ENCODE peak calls at places on chromosomes 13 and 19, in six cellular contexts. E is body of pancreas, G is left ventricle myocardium inferior, Q is neural progenitor cell, H is ovary, C is hepatocyte. K is an unnamed sample.

GRCh38 chr13:106343831-106344230 is 191.6 kb downstream of the EFNB2 start:
- DNase-seq in Q (no peak), H (no peak), E (no peak), C (peak; percentile 12), G (no peak), K (no peak)

GRCh38 chr13:50378513-50378970 is 363.3 kb downstream of the KCNRG start:
- DNase-seq in H (no peak), Q (no peak), C (no peak), E (no peak), G (no peak), K (no peak)

GRCh38 chr13:34847751-34848150 is 94.3 kb upstream of the NBEA start:
- DNase-seq in H (no peak), Q (no peak), G (no peak), C (no peak), E (no peak), K (peak; percentile 8)

GRCh38 chr13:109725297-109725696 is 61.1 kb downstream of the IRS2 start:
- DNase-seq in E (no peak), G (no peak), H (no peak), C (no peak), Q (no peak), K (no peak)

GRCh38 chr19:28409859-28410258 is 803.1 kb downstream of the UQCRFS1 start:
- DNase-seq in C (no peak), Q (no peak), G (no peak), E (no peak), H (no peak), K (peak; percentile 11)

GRCh38 chr19:17473041-17473440 is 2.7 kb downstream of the SLC27A1 start:
- DNase-seq in G (no peak), C (no peak), E (no peak), H (no peak), Q (no peak), K (no peak)

GRCh38 chr13:109998808-109999528 is 212.6 kb upstream of the IRS2 start:
- DNase-seq in C (peak; percentile 72), Q (no peak), G (no peak), E (no peak), H (no peak), K (peak; percentile 82)

GRCh38 chr13:38670627-38671026 is 16.2 kb upstream of the FREM2 start:
- DNase-seq in C (no peak), G (no peak), Q (no peak), H (no peak), E (no peak), K (no peak)

GRCh38 chr19:50820549-50821247 is 2.9 kb downstream of the KLK1 start:
- DNase-seq in E (peak; percentile 95), Q (no peak), H (no peak), G (no peak), C (peak; percentile 71), K (no peak)

GRCh38 chr13:50167224-50167947 is 152.1 kb downstream of the KCNRG start:
- DNase-seq in C (no peak), E (no peak), H (no peak), G (no peak), Q (no peak), K (no peak)

GRCh38 chr19:48991823-48992570 is 1.1 kb downstream of the GYS1 start:
- DNase-seq in G (peak; percentile 63), E (peak; percentile 62), C (peak; percentile 88), Q (peak; percentile 69), H (peak; percentile 52), K (peak; percentile 69)

GRCh38 chr13:75480691-75481175 is 1.2 kb downstream of the TBC1D4 start:
- DNase-seq in Q (peak; percentile 65), C (peak; percentile 60), H (peak; percentile 65), E (peak; percentile 84), G (peak; percentile 44), K (peak; percentile 56)

GRCh38 chr13:52961196-52961845 is 67.3 kb upstream of the OLFM4 start:
- DNase-seq in H (no peak), G (no peak), E (no peak), C (no peak), Q (peak; percentile 65), K (peak; percentile 39)

GRCh38 chr13:110641055-110642015 is 26.0 kb downstream of the NAXD start:
- DNase-seq in G (peak; percentile 47), C (no peak), E (peak; percentile 38), Q (no peak), H (peak; percentile 69), K (no peak)

GRCh38 chr19:38337360-38337653 is 1.7 kb downstream of the CATSPERG start:
- DNase-seq in E (no peak), C (no peak), Q (no peak), G (no peak), H (no peak), K (no peak)

GRCh38 chr13:93700115-93700514 is 473.5 kb downstream of the GPC6 start:
- DNase-seq in G (no peak), E (no peak), Q (no peak), C (no peak), H (no peak), K (no peak)

GRCh38 chr13:109867766-109868165 is 81.4 kb upstream of the IRS2 start:
- DNase-seq in H (no peak), Q (no peak), C (peak; percentile 32), G (no peak), E (no peak), K (peak; percentile 23)

GRCh38 chr13:36115306-36115705 is 15.9 kb downstream of the DCLK1 start:
- DNase-seq in C (no peak), E (no peak), H (no peak), Q (no peak), G (no peak), K (no peak)

GRCh38 chr13:78147905-78148304 is 229.3 kb upstream of the EDNRB start:
- DNase-seq in G (no peak), H (no peak), Q (no peak), C (no peak), E (no peak), K (no peak)

GRCh38 chr13:114118763-114119123 is 13.7 kb downstream of the RASA3 start:
- DNase-seq in C (peak; percentile 70), H (no peak), E (peak; percentile 75), G (no peak), Q (no peak), K (peak; percentile 62)

GRCh38 chr13:60047943-60048342 is 115.8 kb downstream of the DIAPH3 start:
- DNase-seq in G (no peak), C (no peak), E (no peak), Q (peak; percentile 9), H (no peak), K (no peak)

GRCh38 chr19:12858041-12858928 is 20.0 kb downstream of the MAST1 start:
- DNase-seq in H (no peak), C (no peak), Q (no peak), E (no peak), G (no peak), K (no peak)

GRCh38 chr13:44969858-44970484 is 19.3 kb downstream of the NUFIP1 start:
- DNase-seq in H (no peak), C (peak; percentile 77), Q (peak; percentile 82), E (no peak), G (no peak), K (peak; percentile 70)

GRCh38 chr13:23488442-23488841 is 54.9 kb upstream of the SACS start:
- DNase-seq in G (no peak), C (no peak), H (no peak), E (no peak), Q (no peak), K (peak; percentile 29)

GRCh38 chr19:50776131-50776530 is 5.9 kb downstream of the GPR32 start:
- DNase-seq in Q (no peak), H (no peak), G (no peak), C (no peak), E (no peak), K (no peak)

GRCh38 chr19:11338164-11338563 is 1.3 kb downstream of the RAB3D start:
- DNase-seq in Q (no peak), E (peak; percentile 65), H (no peak), G (no peak), C (peak; percentile 58), K (no peak)

GRCh38 chr19:33740811-33741396 is 55.8 kb upstream of the KCTD15 start:
- DNase-seq in E (peak; percentile 45), H (no peak), G (no peak), Q (peak; percentile 90), C (peak; percentile 80), K (peak; percentile 58)

DNA sequence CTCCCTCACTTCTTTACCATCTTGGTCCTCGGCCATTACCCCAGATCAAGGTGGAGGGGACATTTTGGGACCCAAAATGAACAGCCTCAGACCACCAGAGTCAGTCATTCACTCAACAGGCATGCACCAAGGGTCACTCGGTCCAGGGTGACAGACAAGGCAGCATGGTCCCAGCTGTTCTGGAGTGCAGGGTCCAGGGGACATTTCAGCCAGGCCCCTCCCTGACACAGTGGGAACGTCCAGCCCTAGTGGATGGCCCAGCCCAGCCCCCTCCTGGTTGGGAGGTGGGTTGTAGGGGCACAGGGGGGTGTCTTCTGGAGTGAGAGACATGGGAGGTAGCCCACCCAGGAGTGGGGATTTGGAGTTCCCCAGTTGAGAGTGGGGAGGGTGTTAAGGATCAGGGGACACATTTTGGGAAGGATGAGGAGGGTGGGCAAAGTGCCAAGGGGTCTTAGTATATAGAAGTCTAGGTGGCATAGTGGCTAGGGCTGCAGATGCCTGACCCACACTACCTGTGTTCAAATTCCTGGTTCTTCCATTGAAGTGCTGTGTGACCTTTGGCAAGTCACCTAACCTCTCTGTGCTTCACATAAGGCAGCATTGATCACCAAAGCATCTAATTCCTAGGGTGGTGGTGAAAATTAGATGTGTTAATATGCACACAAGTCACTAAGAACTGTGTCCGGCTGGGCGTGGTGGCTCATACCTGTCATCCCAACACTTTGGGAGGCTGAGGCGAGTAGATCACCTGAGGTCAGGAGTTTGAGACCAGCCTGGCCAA is 2.5 kb upstream of the FCER2 start:
- DNase-seq in G (no peak), Q (no peak), H (no peak), C (no peak), E (no peak), K (no peak)
- H3K4me1 ChIP-seq in G (no peaks in the 10 kb centered on the region), Q (no peaks in the 10 kb centered on the region), H (no peaks in the 10 kb centered on the region), C (no peaks in the 10 kb centered on the region), E (no peaks in the 10 kb centered on the region), K (no peaks in the 10 kb centered on the region)

DNA sequence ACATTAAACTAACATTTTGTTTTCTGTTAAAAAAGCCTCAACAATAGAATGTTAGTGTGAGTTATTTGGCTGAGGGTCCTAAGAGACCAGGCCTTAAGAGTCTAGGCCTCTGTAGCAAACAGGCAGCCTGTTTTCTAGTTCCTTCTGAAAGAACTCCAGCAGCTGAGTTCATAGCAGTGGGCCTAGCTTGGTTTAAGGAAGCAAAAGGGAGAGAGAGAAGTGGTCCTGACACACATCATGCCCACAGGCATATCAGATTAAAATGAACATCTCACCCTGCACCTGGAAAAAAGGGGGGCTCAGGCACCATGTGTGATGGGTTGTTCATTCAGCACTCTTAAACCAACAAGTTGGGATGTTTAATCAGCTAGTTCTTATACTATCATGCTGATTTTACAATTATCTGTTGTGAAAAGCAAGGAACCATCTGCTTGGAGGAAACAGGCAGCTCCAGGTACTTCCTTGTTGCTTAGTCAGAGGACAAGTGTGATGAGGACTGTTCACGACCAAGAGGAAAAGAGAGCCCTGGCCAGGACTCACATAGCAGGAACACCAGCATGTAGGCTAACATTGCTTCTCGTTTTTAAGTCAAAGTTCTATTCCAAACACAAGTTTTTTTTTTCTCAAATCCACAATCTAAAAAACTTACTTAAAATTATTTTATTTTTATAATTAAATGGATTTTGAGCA is 81.3 kb upstream of the FRY start:
- DNase-seq in Q (no peak), E (no peak), H (no peak), C (no peak), G (no peak), K (no peak)
- TF ChIP-seq CTCF in Q (no peak), E (no peak), H (no peak), C (no peak), G (no peak), K (no peak)

GRCh38 chr19:3511506-3512251 is 5.6 kb downstream of the FZR1 start:
- DNase-seq in G (no peak), Q (no peak), H (no peak), C (no peak), E (no peak), K (no peak)
- H3K27ac ChIP-seq in G (no peak overlapping the region), Q (no peak overlapping the region), H (no peak overlapping the region), C (no peak overlapping the region), E (no peak overlapping the region), K (no peak overlapping the region)

GRCh38 chr13:97222934-97223710 is 989 bp downstream of the MBNL2 start:
- DNase-seq in H (no peak), E (no peak), G (no peak), Q (peak; percentile 45), C (no peak), K (no peak)
- H3K4me1 ChIP-seq in H (peaks cover 11% of the 10 kb centered on the region), E (peaks cover 41% of the 10 kb centered on the region), G (peaks cover 60% of the 10 kb centered on the region), Q (peaks cover 27% of the 10 kb centered on the region), C (peaks cover 38% of the 10 kb centered on the region), K (peaks cover 36% of the 10 kb centered on the region)